ENCODE peak calls at places on chromosomes 6 and 20, in seven cellular contexts. A is endothelial cell of umbilical vein, Y is AG10803, U is mesendoderm, G is neuronal stem cell, P is astrocyte of the spinal cord, B is aorta. K is an unnamed sample.

GRCh38 chr6:35804996-35805736 is at the start of gene LHFPL5:
- DNase-seq in A (peak; percentile 35), Y (no peak), U (peak; percentile 75), G (peak; percentile 69), P (peak; percentile 23), B (no peak), K (peak; percentile 45)

GRCh38 chr20:19921349-19921793 is 95.8 kb upstream of the NAA20 start:
- DNase-seq in A (no peak), Y (peak; percentile 87), U (peak; percentile 34), G (no peak), P (no peak), B (peak; percentile 61), K (no peak)

GRCh38 chr6:112622036-112622435 is 274.9 kb downstream of the RFPL4B start:
- DNase-seq in A (no peak), Y (peak; percentile 38), U (no peak), G (no peak), P (no peak), B (no peak), K (no peak)

GRCh38 chr6:137878810-137879285 is 11.8 kb downstream of the TNFAIP3 start:
- DNase-seq in A (no peak), Y (no peak), U (peak; percentile 92), G (peak; percentile 51), P (no peak), B (no peak), K (no peak)

GRCh38 chr6:47524136-47524840 is 46.7 kb downstream of the CD2AP start:
- DNase-seq in A (peak; percentile 27), Y (peak; percentile 53), U (peak; percentile 48), G (no peak), P (peak; percentile 13), B (no peak), K (no peak)

GRCh38 chr20:17787816-17788215 is 88.0 kb downstream of the BANF2 start:
- DNase-seq in A (no peak), Y (no peak), U (peak; percentile 38), G (no peak), P (no peak), B (no peak), K (no peak)

GRCh38 chr6:113695506-113695905 is 161.6 kb upstream of the MARCKS start:
- DNase-seq in A (no peak), Y (peak; percentile 96), U (no peak), G (no peak), P (no peak), B (no peak), K (no peak)

GRCh38 chr6:37242429-37243052 is 15.0 kb upstream of the TBC1D22B start:
- DNase-seq in A (peak; percentile 97), Y (peak; percentile 98), U (peak; percentile 91), G (no peak), P (peak; percentile 99), B (peak; percentile 70), K (peak; percentile 90)

GRCh38 chr6:91276315-91276714 is 689.4 kb upstream of the MAP3K7 start:
- DNase-seq in A (no peak), Y (no peak), U (peak; percentile 76), G (no peak), P (peak; percentile 37), B (no peak), K (no peak)

DNA sequence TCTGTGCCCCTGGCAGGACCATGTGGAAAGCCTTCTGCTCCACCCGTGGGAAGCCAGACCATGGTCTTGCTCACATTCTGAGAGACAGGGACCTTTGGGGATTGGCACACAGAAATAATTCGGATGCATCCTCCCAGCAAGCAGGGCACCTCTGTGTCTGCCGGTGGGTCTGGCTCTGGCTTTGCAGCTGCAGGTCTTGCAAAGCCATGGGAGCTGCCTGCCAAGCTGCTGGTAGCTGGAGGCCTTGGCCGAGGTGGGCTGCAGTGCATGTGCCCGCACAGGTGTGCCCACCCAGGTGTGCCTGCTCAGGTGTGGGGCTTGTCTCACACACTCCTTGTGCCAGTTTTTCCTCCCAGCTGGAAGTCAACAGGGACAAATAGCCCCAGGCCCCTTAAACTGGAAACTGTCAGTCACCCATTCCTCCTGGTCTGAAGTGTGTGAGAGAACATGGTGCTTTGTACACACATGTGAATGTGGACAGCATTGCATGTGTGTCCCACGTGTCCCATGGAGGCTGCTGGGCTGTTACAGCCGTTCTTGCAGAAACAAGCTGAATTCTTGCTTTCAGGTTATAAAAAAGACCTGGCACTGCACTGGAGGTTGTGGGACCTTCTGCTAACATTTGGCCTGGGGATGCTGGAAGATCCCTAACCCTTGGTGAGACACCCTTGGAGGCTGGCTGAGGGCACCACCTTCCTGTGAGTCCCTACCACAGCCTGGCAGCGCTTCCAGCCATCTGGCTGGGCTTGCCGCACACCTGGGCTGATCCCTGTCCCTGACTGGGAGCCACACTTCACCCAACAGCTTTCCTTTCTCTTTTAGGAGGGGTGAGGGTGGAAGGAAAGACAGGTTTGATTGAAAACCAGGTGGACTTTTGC is 54.9 kb upstream of the SMOC2 start:
- DNase-seq in A (no peak), Y (no peak), U (no peak), G (no peak), P (no peak), B (no peak), K (no peak)
- H3K4me3 ChIP-seq in A (no peak overlapping the region), Y (no peak overlapping the region), U (no peak overlapping the region), G (no peak overlapping the region), P (no peak overlapping the region), B (no peak overlapping the region), K (no peak overlapping the region)

GRCh38 chr6:32192608-32193039 is at the start of gene GPSM3:
- DNase-seq in A (peak; percentile 57), Y (peak; percentile 42), U (peak; percentile 89), G (no peak), P (no peak), B (peak; percentile 79), K (no peak)

GRCh38 chr6:32190054-32190945 is at the start of gene PBX2:
- DNase-seq in A (peak; percentile 93), Y (peak; percentile 90), U (peak; percentile 96), G (peak; percentile 84), P (peak; percentile 93), B (peak; percentile 96), K (peak; percentile 83)

GRCh38 chr6:32189742-32190053 is 304 bp downstream of the PBX2 start:
- DNase-seq in A (no peak), Y (no peak), U (no peak), G (no peak), P (no peak), B (peak; percentile 60), K (no peak)

GRCh38 chr6:32191696-32192607 is 491 bp downstream of the GPSM3 start:
- DNase-seq in A (no peak), Y (no peak), U (no peak), G (no peak), P (no peak), B (no peak), K (no peak)

DNA sequence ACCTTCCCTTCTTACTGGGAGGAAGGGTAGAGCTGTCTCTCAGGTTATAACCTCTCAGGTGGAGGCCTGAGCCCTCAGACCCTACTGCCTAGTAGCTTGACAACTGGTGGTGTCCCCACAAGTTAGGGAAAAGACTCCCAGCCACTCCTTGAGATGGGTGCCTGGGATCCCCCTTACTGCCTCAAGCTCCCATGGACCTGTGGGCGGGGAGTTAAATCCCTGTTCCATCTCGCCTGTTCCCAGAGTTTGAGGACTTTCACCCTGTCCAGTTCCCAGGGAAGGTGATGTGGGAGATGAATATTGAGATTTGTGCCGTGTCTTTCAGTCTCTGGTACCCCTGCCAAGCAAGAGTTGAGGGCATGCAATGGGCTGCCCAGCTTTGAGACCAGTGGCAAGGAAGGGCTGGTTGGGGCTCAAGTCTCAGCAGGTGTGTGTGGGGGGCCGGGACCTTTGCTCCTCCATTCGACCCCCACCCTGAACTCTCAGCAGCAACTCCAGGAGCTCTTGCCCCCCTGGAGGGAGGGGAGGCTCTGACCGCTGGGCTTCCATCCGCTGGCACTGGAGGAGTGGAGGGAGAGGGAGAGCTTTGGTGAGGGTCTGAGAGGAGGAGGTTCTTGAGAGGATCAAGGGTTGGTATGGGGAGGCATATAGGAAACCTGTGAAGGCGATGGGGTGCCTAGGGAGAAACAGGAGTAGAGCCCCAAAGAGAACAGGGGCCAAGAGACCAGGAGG is 1.1 kb upstream of the PBX2 start:
- DNase-seq in A (no peak), Y (no peak), U (no peak), G (no peak), P (no peak), B (no peak), K (no peak)
- H3K4me3 ChIP-seq in A (no peak overlapping the region), Y (no peak overlapping the region), U (no peak overlapping the region), G (peak overlapping the region; percentile 75), P (peak overlapping the region; percentile 76), B (no peak overlapping the region), K (no peak overlapping the region)

GRCh38 chr6:156757849-156758248 is 19.3 kb upstream of the ARID1B start:
- DNase-seq in A (no peak), Y (no peak), U (no peak), G (no peak), P (no peak), B (no peak), K (no peak)
- H3K4me3 ChIP-seq in A (no peak overlapping the region), Y (no peak overlapping the region), U (no peak overlapping the region), G (no peak overlapping the region), P (no peak overlapping the region), B (no peak overlapping the region), K (no peak overlapping the region)

GRCh38 chr20:10280016-10280908 is 61.6 kb downstream of the SNAP25 start:
- DNase-seq in A (no peak), Y (peak; percentile 60), U (peak; percentile 87), G (no peak), P (no peak), B (no peak), K (no peak)
- H3K4me3 ChIP-seq in A (no peak overlapping the region), Y (no peak overlapping the region), U (no peak overlapping the region), G (no peak overlapping the region), P (no peak overlapping the region), B (no peak overlapping the region), K (no peak overlapping the region)

DNA sequence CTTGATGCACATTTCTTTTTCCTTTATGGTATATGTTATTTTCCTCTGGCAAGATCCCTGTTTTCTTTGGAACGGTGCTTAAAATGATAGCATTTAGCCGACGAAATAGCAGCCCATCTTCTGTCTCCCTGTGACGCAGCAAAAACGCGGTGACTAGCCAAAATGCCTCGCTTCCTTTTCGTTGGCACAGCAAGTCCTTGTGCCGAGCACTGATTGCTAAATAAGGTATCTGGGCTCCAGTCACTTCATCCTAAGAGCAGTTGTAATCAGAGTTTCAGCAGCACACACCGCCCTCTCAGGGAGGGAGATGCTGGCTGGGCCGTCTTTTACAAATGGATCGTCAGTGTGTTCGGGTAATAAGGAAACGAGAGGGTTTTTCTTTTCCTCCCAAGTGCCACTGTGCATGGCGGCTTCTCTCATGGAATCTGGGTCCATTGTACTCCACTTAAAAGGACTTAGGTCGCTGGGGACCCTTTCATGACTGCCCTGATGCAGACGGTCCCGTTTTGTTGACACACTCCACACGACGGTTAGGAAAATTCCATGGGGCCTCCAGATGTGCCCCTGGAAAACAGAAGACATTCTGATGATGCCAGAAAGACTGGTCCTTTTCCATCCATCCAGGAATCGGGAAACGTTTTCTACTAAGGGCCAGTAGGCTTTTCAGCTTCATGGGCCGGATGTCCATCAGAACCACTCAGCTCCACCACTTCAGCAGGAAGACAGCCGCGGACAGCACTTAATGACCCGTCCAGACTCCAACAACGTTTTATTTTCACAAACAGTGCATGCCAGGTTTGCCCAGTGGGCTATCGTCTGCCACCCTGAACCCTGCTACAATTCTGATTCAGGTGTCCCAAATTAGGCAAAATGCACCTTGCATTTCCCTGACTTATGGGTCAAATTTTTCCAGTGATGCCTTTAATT is 185.5 kb downstream of the CDH4 start:
- DNase-seq in A (no peak), Y (peak; percentile 64), U (peak; percentile 87), G (peak; percentile 52), P (peak; percentile 93), B (no peak), K (no peak)
- H3K4me3 ChIP-seq in A (no peak overlapping the region), Y (no peak overlapping the region), U (no peak overlapping the region), G (peak overlapping the region; percentile 35), P (no peak overlapping the region), B (no peak overlapping the region), K (no peak overlapping the region)

GRCh38 chr6:7673063-7673536 is 52.8 kb upstream of the BMP6 start:
- DNase-seq in A (peak; percentile 15), Y (peak; percentile 59), U (peak; percentile 85), G (peak; percentile 26), P (peak; percentile 8), B (no peak), K (peak; percentile 85)
- H3K4me3 ChIP-seq in A (no peak overlapping the region), Y (peak overlapping the region; percentile 40), U (no peak overlapping the region), G (no peak overlapping the region), P (no peak overlapping the region), B (no peak overlapping the region), K (peak overlapping the region; percentile 24)